ENCODE peak calls at places on chromosomes 4 and X, in six cellular contexts. S is HepG2, I is GM12878, F is GM12891, N is K562, J is H1. O is an unnamed sample.

GRCh38 chrX:34563809-34564208 is 93.3 kb downstream of the TMEM47 start:
- DNase-seq in F (no peak), N (no peak), S (no peak), J (no peak), I (no peak), O (no peak)

GRCh38 chr4:135418353-135418752 is 1216.8 kb upstream of the PABPC4L start:
- DNase-seq in I (no peak), J (no peak), S (peak), F (peak), N (no peak), O (no peak)

GRCh38 chr4:153809916-153810810 is 21.3 kb upstream of the SFRP2 start:
- DNase-seq in N (no peak), F (no peak), I (no peak), J (no peak), S (no peak), O (no peak)

GRCh38 chrX:71625471-71625870 is 7.2 kb upstream of the CXCR3 start:
- DNase-seq in J (no peak), S (peak), F (no peak), N (no peak), I (no peak), O (no peak)

GRCh38 chrX:3962511-3963350 is 249.3 kb upstream of the PRKX start:
- DNase-seq in J (no peak), I (no peak), F (no peak), N (peak), S (peak), O (no peak)

GRCh38 chr4:119300072-119300387 is 21.9 kb downstream of the FABP2 start:
- DNase-seq in S (no peak), I (peak), F (no peak), N (peak), J (no peak), O (peak)

GRCh38 chrX:28586891-28587635 is at the start of gene IL1RAPL1:
- DNase-seq in S (no peak), N (no peak), I (no peak), F (no peak), J (no peak), O (no peak)

GRCh38 chr4:54234497-54235205 is 5.6 kb downstream of the PDGFRA start:
- DNase-seq in J (no peak), I (no peak), N (no peak), S (no peak), F (no peak), O (no peak)

GRCh38 chrX:72663737-72664136 is 50.4 kb downstream of the PHKA1 start:
- DNase-seq in I (no peak), J (no peak), F (no peak), N (no peak), S (no peak), O (no peak)

GRCh38 chr4:74038161-74039064 is at the start of gene CXCL3:
- DNase-seq in F (no peak), N (peak), S (no peak), I (no peak), J (no peak), O (no peak)
- TF ChIP-seq POLR2AphosphoS5 in F (no peak), N (peak), S (no peak), I (no peak), J (peak), O (no peak)

GRCh38 chr4:37450309-37450708 is 205.8 kb downstream of the NWD2 start:
- DNase-seq in S (no peak), F (no peak), N (no peak), I (no peak), J (no peak), O (no peak)
- TF ChIP-seq POLR2A in S (no peak), F (no peak), N (no peak), I (no peak), J (no peak), O (no peak)

GRCh38 chrX:153494541-153495361 is at the start of gene BGN:
- DNase-seq in F (no peak), I (no peak), S (peak), N (peak), J (no peak), O (no peak)

GRCh38 chrX:153492543-153492942 is 2.2 kb upstream of the BGN start:
- DNase-seq in F (no peak), N (peak), J (no peak), S (no peak), I (no peak), O (no peak)

GRCh38 chrX:153493085-153493484 is 1.7 kb upstream of the BGN start:
- DNase-seq in F (no peak), I (no peak), N (no peak), J (no peak), S (no peak), O (no peak)

GRCh38 chrX:153495362-153495751 is 577 bp downstream of the BGN start:
- DNase-seq in N (no peak), S (no peak), J (no peak), I (no peak), F (no peak), O (no peak)

DNA sequence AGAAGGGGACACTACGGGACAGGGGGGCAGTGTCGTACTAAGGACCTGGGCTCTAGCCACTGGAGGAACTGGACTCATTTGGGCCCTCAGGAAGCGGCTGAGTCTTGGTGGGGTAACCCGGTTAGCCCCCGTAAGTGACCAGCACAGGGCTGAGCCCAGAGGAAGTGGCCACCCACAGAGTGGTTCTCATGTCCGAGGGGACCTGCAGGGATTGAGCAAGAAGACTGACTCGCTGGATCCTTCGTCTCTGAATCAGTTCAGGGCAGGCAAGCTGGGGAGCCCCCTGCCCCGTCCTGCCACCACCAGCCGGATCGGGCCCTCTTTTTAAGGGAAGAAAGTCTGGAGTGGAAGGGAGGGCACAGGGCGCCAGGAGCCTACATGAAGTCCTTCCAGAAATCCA is 719 bp upstream of the BGN start:
- DNase-seq in S (no peak), J (no peak), N (no peak), I (no peak), F (no peak), O (no peak)
- TF ChIP-seq TAF1 in S (no peak), J (no peak), N (no peak), I (no peak), F (no peak), O (no peak)

GRCh38 chr4:41359069-41359769 is 102.5 kb downstream of the UCHL1 start:
- DNase-seq in I (no peak), N (no peak), S (no peak), F (no peak), J (peak), O (no peak)

GRCh38 chr4:41361831-41362646 is 105.3 kb downstream of the UCHL1 start:
- DNase-seq in S (no peak), F (no peak), N (no peak), I (no peak), J (no peak), O (no peak)

GRCh38 chr4:41359836-41360213 is 103.1 kb downstream of the UCHL1 start:
- DNase-seq in J (no peak), F (no peak), I (no peak), N (no peak), S (no peak), O (no peak)

GRCh38 chr4:41360911-41361830 is 104.4 kb downstream of the UCHL1 start:
- DNase-seq in J (no peak), I (no peak), N (no peak), F (no peak), S (no peak), O (no peak)

DNA sequence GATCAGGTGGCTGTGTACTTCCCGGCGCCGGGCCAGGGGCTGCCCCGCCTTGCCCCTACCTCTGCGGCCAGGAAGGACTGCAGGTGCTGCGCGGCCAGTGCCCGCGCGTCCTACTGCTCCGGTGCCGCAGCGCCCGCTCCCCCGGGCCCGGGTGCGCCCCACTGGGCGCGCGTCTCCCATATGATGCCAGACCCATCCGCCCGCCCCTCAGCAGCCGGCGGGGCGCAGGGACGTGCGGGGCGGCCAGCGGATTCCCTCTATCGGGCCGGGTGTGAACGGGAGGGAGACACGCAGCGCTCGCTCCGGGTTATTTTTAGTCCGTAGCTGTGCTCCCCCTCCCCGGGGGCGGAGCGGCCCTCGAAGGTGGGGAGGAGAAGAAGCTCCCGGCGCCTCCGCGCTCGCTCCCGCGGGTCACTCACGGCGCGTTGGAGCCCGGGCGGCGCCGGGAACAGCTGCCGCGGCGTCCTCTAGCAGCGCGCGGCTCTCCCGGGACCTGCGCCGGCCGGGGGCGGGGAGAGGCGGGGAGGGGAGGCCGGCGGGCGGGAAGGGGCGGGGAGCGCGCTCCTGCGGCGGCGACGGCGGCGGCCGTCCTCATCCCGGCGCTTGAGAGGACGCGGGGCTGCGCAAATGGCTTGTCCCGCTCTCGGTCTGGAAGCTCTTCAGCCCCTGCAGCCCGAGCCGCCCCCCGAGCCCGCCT is 103.6 kb downstream of the UCHL1 start:
- DNase-seq in N (peak), J (no peak), I (no peak), F (no peak), S (no peak), O (no peak)
- TF ChIP-seq POLR2AphosphoS5 in N (no peak), J (no peak), I (no peak), F (no peak), S (no peak), O (no peak)

GRCh38 chr4:128846063-128846462 is 36.6 kb downstream of the JADE1 start:
- DNase-seq in S (no peak), J (no peak), N (no peak), I (no peak), F (no peak), O (no peak)

GRCh38 chr4:128848461-128848860 is 39.0 kb downstream of the JADE1 start:
- DNase-seq in J (no peak), S (no peak), F (no peak), N (no peak), I (no peak), O (no peak)

GRCh38 chr4:128841402-128841801 is 31.9 kb downstream of the JADE1 start:
- DNase-seq in J (no peak), N (no peak), F (no peak), S (no peak), I (no peak), O (no peak)

GRCh38 chr4:128847074-128847724 is 37.7 kb downstream of the JADE1 start:
- DNase-seq in I (no peak), N (no peak), S (no peak), J (no peak), F (no peak), O (no peak)

GRCh38 chr4:128844931-128845330 is 35.4 kb downstream of the JADE1 start:
- DNase-seq in F (no peak), N (no peak), S (peak), I (no peak), J (no peak), O (no peak)
- TF ChIP-seq POLR2A in F (no peak), N (no peak), S (no peak), I (no peak), J (no peak), O (no peak)

GRCh38 chrX:154657226-154657805 is 3.9 kb upstream of the CTAG2 start:
- DNase-seq in F (no peak), S (no peak), I (no peak), N (no peak), J (no peak), O (no peak)

GRCh38 chrX:154658957-154659356 is 5.6 kb upstream of the CTAG2 start:
- DNase-seq in S (no peak), I (no peak), J (no peak), F (no peak), N (no peak), O (no peak)

GRCh38 chrX:154658187-154658586 is 4.8 kb upstream of the CTAG2 start:
- DNase-seq in N (no peak), J (no peak), I (no peak), F (no peak), S (no peak), O (no peak)

GRCh38 chrX:154661200-154661599 is 7.8 kb upstream of the CTAG2 start:
- DNase-seq in S (no peak), I (no peak), F (no peak), J (no peak), N (no peak), O (no peak)

GRCh38 chrX:154660506-154660905 is 7.1 kb upstream of the CTAG2 start:
- DNase-seq in J (no peak), F (no peak), N (no peak), I (no peak), S (no peak), O (no peak)
- TF ChIP-seq TAF1 in J (no peak), F (no peak), N (no peak), I (no peak), S (no peak), O (no peak)

O was measured in GM12892.